ENCODE peak calls at places on chromosomes 11 and 22, in ten cellular contexts. L is brain microvascular endothelial cell, Y is BJ, R is Peyer's patch, Z is lung, U is Calu3, S is astrocyte of the spinal cord, F is endodermal cell, M is kidney, K is GM12864. P is an unnamed sample.

GRCh38 chr11:120142072-120142423 is 4.1 kb upstream of the TRIM29 start:
- DNase-seq in S (no peak), L (no peak), M (no peak), K (no peak), F (peak; percentile 65), R (no peak), U (no peak), Z (peak; percentile 26), Y (no peak), P (peak; percentile 73)

GRCh38 chr11:3896644-3897043 is 41.2 kb downstream of the STIM1 start:
- DNase-seq in U (no peak), F (no peak), S (no peak), M (no peak), L (no peak), K (no peak), Y (no peak), Z (no peak), R (no peak), P (no peak)

GRCh38 chr11:70930215-70930614 is 322.2 kb downstream of the SHANK2 start:
- DNase-seq in M (peak; percentile 35), R (no peak), Y (no peak), Z (no peak), U (no peak), K (no peak), S (no peak), L (no peak), F (no peak), P (no peak)

GRCh38 chr11:119974051-119974450 is 163.9 kb downstream of the TRIM29 start:
- DNase-seq in M (no peak), R (no peak), S (no peak), L (no peak), Z (no peak), K (no peak), F (no peak), Y (no peak), U (no peak), P (no peak)

GRCh38 chr22:38153821-38154562 is 27.6 kb downstream of the PLA2G6 start:
- DNase-seq in L (no peak), K (no peak), Z (no peak), F (peak; percentile 77), U (no peak), R (no peak), Y (no peak), S (no peak), M (peak; percentile 42), P (no peak)

GRCh38 chr11:126597041-126597440 is 241.6 kb downstream of the ST3GAL4 start:
- DNase-seq in L (no peak), U (no peak), F (peak; percentile 67), M (no peak), Y (no peak), R (no peak), K (no peak), Z (no peak), S (no peak), P (no peak)

GRCh38 chr11:7851391-7851790 is 54.6 kb upstream of the OR5P2 start:
- DNase-seq in R (no peak), M (no peak), L (no peak), Z (no peak), Y (no peak), U (peak; percentile 6), F (no peak), S (no peak), K (no peak), P (no peak)

GRCh38 chr11:17371614-17372013 is 16.8 kb downstream of the KCNJ11 start:
- DNase-seq in M (no peak), U (no peak), Z (no peak), K (no peak), Y (no peak), S (peak; percentile 61), F (no peak), L (no peak), R (no peak), P (no peak)

GRCh38 chr22:23397618-23398567 is 182.2 kb downstream of the IGLL1 start:
- DNase-seq in S (no peak), F (no peak), Z (no peak), U (no peak), L (no peak), Y (no peak), M (no peak), R (no peak), K (no peak), P (no peak)

GRCh38 chr22:49535126-49535525 is 292.5 kb downstream of the BRD1 start:
- DNase-seq in Z (no peak), K (no peak), Y (no peak), L (no peak), S (no peak), M (peak; percentile 51), F (peak; percentile 35), R (no peak), U (no peak), P (no peak)

GRCh38 chr11:116687458-116688201 is 85.2 kb downstream of the BUD13 start:
- DNase-seq in U (no peak), L (no peak), M (no peak), Z (no peak), F (peak; percentile 93), Y (no peak), S (no peak), R (no peak), K (no peak), P (peak; percentile 59)

GRCh38 chr22:22693531-22693884 is 49.1 kb downstream of the GGTLC2 start:
- DNase-seq in M (no peak), R (no peak), K (no peak), Y (no peak), L (no peak), F (no peak), U (peak; percentile 41), S (no peak), Z (no peak), P (no peak)

GRCh38 chr11:104918113-104918824 is 20.0 kb upstream of the CASP12 start:
- DNase-seq in S (peak; percentile 77), U (no peak), Z (no peak), R (no peak), L (peak; percentile 67), F (no peak), K (no peak), Y (peak; percentile 63), M (no peak), P (no peak)

GRCh38 chr11:76626921-76627391 is 43.6 kb downstream of the LRRC32 start:
- DNase-seq in L (peak; percentile 32), F (peak; percentile 26), K (peak; percentile 80), M (no peak), Y (no peak), R (peak; percentile 69), Z (no peak), U (no peak), S (peak; percentile 75), P (no peak)

GRCh38 chr11:121426476-121427454 is 25.3 kb upstream of the SORL1 start:
- DNase-seq in L (no peak), K (no peak), F (peak; percentile 86), Y (no peak), R (peak; percentile 45), U (peak; percentile 16), Z (no peak), M (peak; percentile 75), S (no peak), P (no peak)
- TF ChIP-seq CTCF in L (no peak), K (peak; percentile 34), F (peak; percentile 26), Y (no peak), R (peak; percentile 42), U (no peak), Z (no peak), M (peak; percentile 13), S (no peak), P (no peak)

DNA sequence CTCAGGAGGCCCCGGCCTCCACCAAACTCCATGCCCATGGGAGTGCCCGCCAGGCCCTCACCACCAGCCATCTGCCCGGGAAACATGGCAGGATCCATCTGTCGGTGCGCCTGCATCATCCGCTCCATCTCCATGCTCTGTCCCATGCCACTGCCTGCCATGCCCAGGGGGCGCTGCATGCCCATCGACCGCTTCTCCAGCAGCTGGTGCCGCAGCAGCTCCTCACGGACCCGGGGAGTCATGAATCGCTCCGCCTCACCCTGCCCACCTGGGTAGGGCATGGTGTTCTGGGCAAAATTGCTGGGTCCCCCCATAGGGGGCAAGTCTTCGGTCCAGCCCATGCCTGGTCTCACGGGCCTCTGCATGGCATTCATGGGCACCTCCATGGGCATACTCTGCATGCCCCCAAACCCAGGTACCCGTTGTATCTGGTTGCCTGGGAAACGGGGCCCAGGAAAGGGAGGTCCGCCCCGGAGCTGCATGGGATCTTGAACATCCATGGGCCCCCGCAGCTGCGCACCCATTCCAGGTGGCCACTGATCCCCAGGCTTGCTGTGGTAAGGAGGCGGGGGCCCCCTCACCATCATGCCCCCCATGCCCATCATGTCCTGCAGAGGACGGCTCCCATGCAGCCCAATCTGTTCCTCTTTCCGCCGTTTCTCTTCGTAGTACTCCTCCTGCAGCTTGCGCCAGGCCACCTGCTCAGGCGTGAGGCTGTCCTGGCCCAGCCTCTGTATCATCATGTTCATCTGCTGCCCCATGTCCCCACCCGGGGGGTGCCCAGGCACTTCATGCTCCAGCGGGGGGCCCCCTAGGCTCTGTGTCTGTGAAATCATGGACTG is 18.0 kb downstream of the CXCR5 start:
- DNase-seq in U (no peak), M (peak; percentile 67), K (no peak), F (no peak), L (no peak), Z (no peak), R (no peak), S (no peak), Y (no peak), P (no peak)
- TF ChIP-seq CTCF in U (no peak), M (no peak), K (no peak), F (peak; percentile 24), L (peak; percentile 43), Z (no peak), R (peak; percentile 12), S (no peak), Y (peak; percentile 12), P (no peak)

GRCh38 chr11:109043318-109043717 is 378.4 kb downstream of the DDX10 start:
- DNase-seq in M (no peak), Z (no peak), K (no peak), U (no peak), Y (no peak), R (no peak), F (no peak), L (no peak), S (no peak), P (no peak)

GRCh38 chr11:109041876-109042275 is 377.0 kb downstream of the DDX10 start:
- DNase-seq in Y (no peak), M (no peak), Z (no peak), F (no peak), K (no peak), S (no peak), L (peak; percentile 48), U (no peak), R (no peak), P (no peak)

GRCh38 chr11:109037856-109038780 is 373.2 kb downstream of the DDX10 start:
- DNase-seq in U (no peak), R (no peak), M (no peak), Y (peak; percentile 27), F (no peak), S (peak; percentile 84), K (no peak), Z (no peak), L (peak; percentile 49), P (no peak)

GRCh38 chr11:109039611-109040010 is 374.7 kb downstream of the DDX10 start:
- DNase-seq in M (no peak), Z (no peak), F (no peak), U (no peak), S (no peak), L (no peak), R (no peak), K (no peak), Y (no peak), P (no peak)

GRCh38 chr11:109040303-109040702 is 375.4 kb downstream of the DDX10 start:
- DNase-seq in U (no peak), S (no peak), M (no peak), L (no peak), R (no peak), K (no peak), Z (no peak), Y (no peak), F (peak; percentile 74), P (no peak)
- TF ChIP-seq CTCF in U (no peak), S (peak; percentile 15), M (no peak), L (peak; percentile 42), R (no peak), K (peak; percentile 29), Z (no peak), Y (peak; percentile 4), F (peak; percentile 69), P (peak; percentile 17)

GRCh38 chr11:26551186-26551801 is 20.8 kb downstream of the MUC15 start:
- DNase-seq in M (no peak), U (no peak), R (no peak), K (no peak), S (peak; percentile 16), Z (no peak), Y (no peak), L (no peak), F (no peak), P (no peak)
- TF ChIP-seq CTCF in M (no peak), U (peak; percentile 10), R (no peak), K (peak; percentile 38), S (peak; percentile 55), Z (no peak), Y (peak; percentile 38), L (peak; percentile 31), F (peak; percentile 77), P (peak; percentile 64)